ENCODE peak calls at places on chromosomes 13 and 19, in seven cellular contexts. O, N, A, I, S, M and K are unnamed samples.

GRCh38 chr19:2149980-2150793 is 1.2 kb downstream of the AP3D1 start:
- DNase-seq in O (peak; percentile 23), N (no peak), A (no peak), I (peak; percentile 33), S (no peak), M (no peak), K (no peak)

GRCh38 chr13:76505437-76505836 is 380.8 kb downstream of the KCTD12 start:
- DNase-seq in O (no peak), N (no peak), A (no peak), I (no peak), S (no peak), M (no peak), K (no peak)

GRCh38 chr13:100892981-100893380 is 218.4 kb upstream of the TMTC4 start:
- DNase-seq in O (no peak), N (no peak), A (no peak), I (no peak), S (no peak), M (no peak), K (no peak)

GRCh38 chr19:42279902-42280760 is 11.1 kb downstream of the CIC start:
- DNase-seq in O (peak; percentile 83), N (peak; percentile 86), A (no peak), I (peak; percentile 93), S (peak; percentile 76), M (peak; percentile 52), K (peak; percentile 82)

GRCh38 chr19:1860133-1860775 is 3.1 kb downstream of the KLF16 start:
- DNase-seq in O (peak; percentile 81), N (no peak), A (no peak), I (peak; percentile 90), S (peak; percentile 89), M (peak; percentile 80), K (peak; percentile 78)

GRCh38 chr19:15177269-15178116 is 23.3 kb downstream of the NOTCH3 start:
- DNase-seq in O (peak; percentile 64), N (peak; percentile 87), A (peak; percentile 72), I (peak; percentile 78), S (peak; percentile 85), M (peak; percentile 83), K (peak; percentile 80)

GRCh38 chr13:55990631-55991030 is 1150.1 kb upstream of the PRR20A start:
- DNase-seq in O (no peak), N (no peak), A (no peak), I (no peak), S (no peak), M (no peak), K (no peak)

GRCh38 chr19:46603752-46604241 is 2.7 kb downstream of the CALM3 start:
- DNase-seq in O (no peak), N (no peak), A (no peak), I (no peak), S (no peak), M (no peak), K (no peak)

GRCh38 chr19:45161715-45162463 is 1.1 kb upstream of the NKPD1 start:
- DNase-seq in O (peak; percentile 28), N (peak; percentile 80), A (no peak), I (peak; percentile 55), S (peak; percentile 63), M (no peak), K (no peak)

GRCh38 chr19:33214621-33215020 is 11.0 kb downstream of the SLC7A10 start:
- DNase-seq in O (peak; percentile 35), N (peak; percentile 79), A (no peak), I (peak; percentile 34), S (peak; percentile 66), M (peak; percentile 23), K (no peak)

GRCh38 chr19:7492142-7493055 is 3.6 kb upstream of the PEX11G start:
- DNase-seq in O (no peak), N (no peak), A (no peak), I (peak; percentile 89), S (no peak), M (peak; percentile 44), K (no peak)

GRCh38 chr19:18202759-18203407 is 959 bp downstream of the RAB3A start:
- DNase-seq in O (no peak), N (peak; percentile 49), A (no peak), I (no peak), S (no peak), M (no peak), K (no peak)

GRCh38 chr13:100443278-100443997 is 145.2 kb downstream of the GGACT start:
- DNase-seq in O (no peak), N (no peak), A (no peak), I (no peak), S (no peak), M (no peak), K (no peak)

GRCh38 chr13:109121826-109122225 is 492.4 kb downstream of the MYO16 start:
- DNase-seq in O (no peak), N (no peak), A (no peak), I (no peak), S (peak; percentile 58), M (no peak), K (no peak)

GRCh38 chr19:49271080-49271753 is 53.8 kb downstream of the SLC6A16 start:
- DNase-seq in O (no peak), N (no peak), A (no peak), I (no peak), S (no peak), M (no peak), K (no peak)

GRCh38 chr13:99690426-99691189 is 189.3 kb downstream of the TM9SF2 start:
- DNase-seq in O (no peak), N (no peak), A (no peak), I (no peak), S (peak; percentile 24), M (peak; percentile 27), K (peak; percentile 47)

GRCh38 chr19:5013761-5014160 is 44.8 kb downstream of the KDM4B start:
- DNase-seq in O (no peak), N (no peak), A (no peak), I (no peak), S (no peak), M (no peak), K (no peak)

GRCh38 chr19:34218818-34219164 is 35.6 kb upstream of the GARRE1 start:
- DNase-seq in O (no peak), N (no peak), A (no peak), I (no peak), S (no peak), M (no peak), K (no peak)

GRCh38 chr13:74388626-74389025 is 254.4 kb upstream of the KLF12 start:
- DNase-seq in O (no peak), N (no peak), A (no peak), I (no peak), S (peak; percentile 14), M (no peak), K (no peak)

GRCh38 chr13:83798731-83799130 is 83.5 kb downstream of the SLITRK1 start:
- DNase-seq in O (peak; percentile 37), N (no peak), A (no peak), I (peak; percentile 3), S (no peak), M (no peak), K (no peak)

GRCh38 chr13:43289458-43290255 is 266.3 kb downstream of the DNAJC15 start:
- DNase-seq in O (peak; percentile 27), N (no peak), A (no peak), I (no peak), S (no peak), M (no peak), K (no peak)

GRCh38 chr19:48170817-48171347 is 402 bp downstream of the ZSWIM9 start:
- DNase-seq in O (no peak), N (peak; percentile 45), A (no peak), I (no peak), S (peak; percentile 9), M (no peak), K (no peak)

GRCh38 chr19:56132316-56132822 is 8.7 kb upstream of the ZNF444 start:
- DNase-seq in O (peak; percentile 66), N (no peak), A (no peak), I (no peak), S (no peak), M (peak; percentile 72), K (no peak)

DNA sequence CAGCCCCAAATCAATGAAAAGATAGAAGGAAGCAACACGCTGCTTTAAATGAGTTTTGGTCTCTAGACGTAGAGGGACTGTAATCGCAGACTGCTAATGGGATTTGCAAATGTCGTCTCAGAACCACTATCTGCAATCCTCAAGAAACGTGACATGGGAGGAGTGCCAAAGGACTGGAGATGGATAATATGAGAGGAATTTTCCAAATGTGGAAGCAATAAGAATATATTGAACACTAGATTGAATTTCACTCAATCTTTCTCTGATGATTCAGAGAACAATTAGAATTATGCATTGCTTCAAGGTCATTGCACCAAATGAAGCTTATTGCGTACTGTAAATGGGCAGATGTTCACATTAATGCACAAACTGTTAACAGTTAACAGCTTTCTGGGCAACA is 62.9 kb upstream of the WASF3 start:
- DNase-seq in O (no peak), N (no peak), A (no peak), I (no peak), S (no peak), M (no peak), K (no peak)
- H3K4ac ChIP-seq in O (no peak overlapping the region), N (no peak overlapping the region), A (no peak overlapping the region), I (no peak overlapping the region), S (no peak overlapping the region), M (no peak overlapping the region), K (no peak overlapping the region)

GRCh38 chr13:97307096-97307495 is 85.0 kb downstream of the MBNL2 start:
- DNase-seq in O (no peak), N (no peak), A (no peak), I (no peak), S (no peak), M (no peak), K (no peak)

GRCh38 chr13:97307544-97307881 is 85.4 kb downstream of the MBNL2 start:
- DNase-seq in O (no peak), N (no peak), A (no peak), I (no peak), S (no peak), M (no peak), K (no peak)

GRCh38 chr13:97306646-97307045 is 84.5 kb downstream of the MBNL2 start:
- DNase-seq in O (no peak), N (no peak), A (no peak), I (no peak), S (no peak), M (no peak), K (no peak)

GRCh38 chr13:97308735-97309429 is 86.7 kb downstream of the MBNL2 start:
- DNase-seq in O (peak; percentile 34), N (no peak), A (no peak), I (peak; percentile 60), S (no peak), M (no peak), K (no peak)

GRCh38 chr13:97307882-97308624 is 85.9 kb downstream of the MBNL2 start:
- DNase-seq in O (peak; percentile 68), N (no peak), A (no peak), I (peak; percentile 66), S (peak; percentile 75), M (peak; percentile 59), K (peak; percentile 50)
- H3K4me1 ChIP-seq in O (peaks cover 22% of the 10 kb centered on the region), N (no peaks in the 10 kb centered on the region), A (peaks cover 3% of the 10 kb centered on the region), I (peaks cover 12% of the 10 kb centered on the region), S (peaks cover 5% of the 10 kb centered on the region), M (peaks cover 3% of the 10 kb centered on the region), K (peaks cover 15% of the 10 kb centered on the region)

DNA sequence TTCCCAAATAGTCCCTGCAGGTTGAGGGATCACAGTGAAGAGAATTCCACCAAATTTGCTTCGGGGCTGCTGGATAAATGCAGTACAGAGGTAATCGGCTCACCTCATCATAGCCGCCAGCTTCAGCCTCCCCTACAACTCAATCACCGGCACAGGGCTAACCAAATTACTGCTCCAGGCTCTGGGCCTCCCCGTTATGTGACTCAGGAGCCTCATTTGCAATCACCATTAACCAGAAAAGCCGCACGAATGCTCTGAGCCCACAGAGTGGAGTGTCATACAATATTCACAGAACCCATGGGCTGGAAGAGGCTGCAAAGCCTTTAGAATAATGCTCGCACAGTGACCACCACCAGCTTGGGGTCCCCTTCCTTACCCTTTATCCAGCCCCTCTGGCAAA is 4.9 kb downstream of the SIAH3 start:
- DNase-seq in O (no peak), N (no peak), A (no peak), I (no peak), S (no peak), M (no peak), K (no peak)
- H3K4ac ChIP-seq in O (no peak overlapping the region), N (no peak overlapping the region), A (no peak overlapping the region), I (no peak overlapping the region), S (no peak overlapping the region), M (no peak overlapping the region), K (no peak overlapping the region)

GRCh38 chr13:91066745-91067144 is 280.7 kb upstream of the MIR17HG start:
- DNase-seq in O (no peak), N (no peak), A (no peak), I (no peak), S (no peak), M (no peak), K (no peak)
- H3K4me1 ChIP-seq in O (no peaks in the 10 kb centered on the region), N (no peaks in the 10 kb centered on the region), A (no peaks in the 10 kb centered on the region), I (no peaks in the 10 kb centered on the region), S (no peaks in the 10 kb centered on the region), M (no peaks in the 10 kb centered on the region), K (no peaks in the 10 kb centered on the region)